ENCODE peak calls at places on chromosomes 1 and 21, in four cellular contexts. One of them, this sample, is unnamed.

GRCh38 chr1:73463848-73464247 is 734.1 kb downstream of the LRRIQ3 start:
- DNase-seq in A549: no peak
- DNase-seq in uterus: no peak
- DNase-seq in testis: no peak
- DNase-seq in this sample: no peak

GRCh38 chr1:172325562-172325961 is 94.9 kb upstream of the C1orf105 start:
- DNase-seq in A549: peak
- DNase-seq in uterus: no peak
- DNase-seq in testis: no peak
- DNase-seq in this sample: no peak

GRCh38 chr1:34009340-34009975 is 145.6 kb downstream of the HMGB4 start:
- DNase-seq in A549: no peak
- DNase-seq in uterus: no peak
- DNase-seq in testis: no peak
- DNase-seq in this sample: no peak

GRCh38 chr1:59673575-59674467 is 140.9 kb upstream of the HOOK1 start:
- DNase-seq in A549: no peak
- DNase-seq in uterus: peak
- DNase-seq in testis: no peak
- DNase-seq in this sample: no peak

GRCh38 chr1:22325531-22326371 is 125.9 kb upstream of the ZBTB40 start:
- DNase-seq in A549: no peak
- DNase-seq in uterus: peak
- DNase-seq in testis: no peak
- DNase-seq in this sample: no peak

GRCh38 chr1:107546571-107546970 is 405.7 kb downstream of the NTNG1 start:
- DNase-seq in A549: no peak
- DNase-seq in uterus: no peak
- DNase-seq in testis: no peak
- DNase-seq in this sample: no peak

GRCh38 chr1:193658711-193659110 is 472.3 kb upstream of the B3GALT2 start:
- DNase-seq in A549: no peak
- DNase-seq in uterus: no peak
- DNase-seq in testis: no peak
- DNase-seq in this sample: no peak

GRCh38 chr1:169906938-169907337 is 13.2 kb upstream of the SCYL3 start:
- DNase-seq in A549: no peak
- DNase-seq in uterus: no peak
- DNase-seq in testis: no peak
- DNase-seq in this sample: no peak

GRCh38 chr21:46124926-46125845 is 27.3 kb downstream of the COL6A2 start:
- DNase-seq in A549: no peak
- DNase-seq in uterus: peak
- DNase-seq in testis: peak
- DNase-seq in this sample: peak

GRCh38 chr1:1959459-1959839 is 40.4 kb upstream of the TMEM52 start:
- DNase-seq in A549: no peak
- DNase-seq in uterus: no peak
- DNase-seq in testis: no peak
- DNase-seq in this sample: no peak
- H3K4me3 ChIP-seq in A549: peak
- H3K4me3 ChIP-seq in uterus: no peak
- H3K4me3 ChIP-seq in testis: no peak
- H3K4me3 ChIP-seq in this sample: no peak

GRCh38 chr1:202014915-202015676 is 4.7 kb downstream of the ELF3 start:
- DNase-seq in A549: no peak
- DNase-seq in uterus: no peak
- DNase-seq in testis: no peak
- DNase-seq in this sample: no peak
- TF ChIP-seq POLR2A in A549: no peak
- TF ChIP-seq POLR2A in uterus: no peak
- TF ChIP-seq POLR2A in testis: no peak
- TF ChIP-seq POLR2A in this sample: no peak

DNA sequence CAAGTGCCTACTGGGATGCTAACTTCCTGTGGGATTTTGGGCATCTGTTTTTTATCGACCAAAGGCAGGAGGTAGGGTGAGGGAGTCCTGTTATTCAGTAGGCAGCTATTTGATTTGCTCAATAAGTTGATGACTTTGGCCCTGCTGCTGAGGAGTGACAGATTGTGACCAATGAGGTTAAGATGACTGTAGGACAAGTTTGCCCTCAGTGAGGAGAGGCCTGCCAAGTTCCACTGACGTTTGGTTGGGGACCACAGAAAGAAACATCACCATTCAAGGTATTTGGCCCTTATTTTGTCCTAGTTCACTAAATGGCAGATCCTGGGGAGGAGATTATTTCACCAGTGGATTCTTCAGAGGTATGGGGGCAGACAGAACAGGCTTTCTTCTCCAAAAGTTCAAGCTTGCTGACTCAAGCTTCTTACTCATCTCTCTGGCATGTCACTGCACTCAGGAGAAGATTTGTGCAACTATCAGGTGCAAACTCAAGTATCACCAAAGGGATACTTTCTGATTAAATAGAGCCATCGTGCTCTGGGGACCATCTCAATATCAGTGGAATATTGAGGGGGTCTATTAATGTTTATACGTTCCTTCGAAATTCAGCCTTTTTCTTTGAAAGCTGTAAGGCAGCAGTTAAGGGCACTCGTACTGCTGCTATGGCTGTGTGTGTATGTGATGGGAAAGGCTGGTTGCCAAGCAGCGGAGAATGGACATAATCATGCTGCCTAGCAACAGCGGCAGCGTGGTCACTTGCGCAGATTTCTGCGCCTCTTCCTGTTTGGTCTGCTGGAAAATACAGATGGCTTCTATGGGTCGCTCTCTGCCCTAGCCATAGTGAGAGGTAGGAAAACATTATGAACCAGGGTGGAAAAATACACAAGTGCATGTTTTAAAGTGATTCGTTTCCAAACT is 78.7 kb downstream of the PBX1 start:
- DNase-seq in A549: peak
- DNase-seq in uterus: peak
- DNase-seq in testis: no peak
- DNase-seq in this sample: peak
- H3K4me3 ChIP-seq in A549: no peak
- H3K4me3 ChIP-seq in uterus: no peak
- H3K4me3 ChIP-seq in testis: no peak
- H3K4me3 ChIP-seq in this sample: no peak

DNA sequence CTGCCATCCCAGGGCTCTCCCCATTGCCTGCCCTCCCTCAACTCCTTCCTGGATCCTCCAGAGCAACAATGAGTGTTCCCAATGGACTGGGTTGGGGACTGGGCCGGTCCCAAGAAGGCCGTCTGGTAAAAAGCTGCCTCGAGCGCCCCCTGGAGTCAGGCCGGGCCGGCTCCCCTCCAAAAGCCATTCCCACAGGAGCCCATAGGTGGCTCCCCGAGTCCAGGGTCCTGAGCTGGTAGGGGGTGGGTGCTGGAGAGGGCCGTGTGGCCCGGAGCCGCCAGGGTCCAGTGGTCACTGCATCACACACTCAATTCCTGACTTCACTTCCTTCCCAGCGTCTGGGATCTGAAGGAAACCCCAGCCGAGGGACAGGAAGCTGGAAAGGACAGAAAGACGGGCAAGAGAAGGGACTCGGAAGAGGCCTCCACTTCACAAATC is 10.7 kb upstream of the ALDH4A1 start:
- DNase-seq in A549: peak
- DNase-seq in uterus: peak
- DNase-seq in testis: peak
- DNase-seq in this sample: peak
- TF ChIP-seq POLR2A in A549: no peak
- TF ChIP-seq POLR2A in uterus: no peak
- TF ChIP-seq POLR2A in testis: no peak
- TF ChIP-seq POLR2A in this sample: no peak

GRCh38 chr1:229570891-229571516 is 12.5 kb upstream of the ABCB10 start:
- DNase-seq in A549: no peak
- DNase-seq in uterus: no peak
- DNase-seq in testis: no peak
- DNase-seq in this sample: no peak

GRCh38 chr1:229572286-229572685 is 13.8 kb upstream of the ABCB10 start:
- DNase-seq in A549: no peak
- DNase-seq in uterus: no peak
- DNase-seq in testis: no peak
- DNase-seq in this sample: no peak

GRCh38 chr1:229579101-229579651 is 20.7 kb upstream of the ABCB10 start:
- DNase-seq in A549: no peak
- DNase-seq in uterus: no peak
- DNase-seq in testis: peak
- DNase-seq in this sample: peak

GRCh38 chr1:229578168-229579100 is 19.9 kb upstream of the ABCB10 start:
- DNase-seq in A549: no peak
- DNase-seq in uterus: no peak
- DNase-seq in testis: no peak
- DNase-seq in this sample: no peak

DNA sequence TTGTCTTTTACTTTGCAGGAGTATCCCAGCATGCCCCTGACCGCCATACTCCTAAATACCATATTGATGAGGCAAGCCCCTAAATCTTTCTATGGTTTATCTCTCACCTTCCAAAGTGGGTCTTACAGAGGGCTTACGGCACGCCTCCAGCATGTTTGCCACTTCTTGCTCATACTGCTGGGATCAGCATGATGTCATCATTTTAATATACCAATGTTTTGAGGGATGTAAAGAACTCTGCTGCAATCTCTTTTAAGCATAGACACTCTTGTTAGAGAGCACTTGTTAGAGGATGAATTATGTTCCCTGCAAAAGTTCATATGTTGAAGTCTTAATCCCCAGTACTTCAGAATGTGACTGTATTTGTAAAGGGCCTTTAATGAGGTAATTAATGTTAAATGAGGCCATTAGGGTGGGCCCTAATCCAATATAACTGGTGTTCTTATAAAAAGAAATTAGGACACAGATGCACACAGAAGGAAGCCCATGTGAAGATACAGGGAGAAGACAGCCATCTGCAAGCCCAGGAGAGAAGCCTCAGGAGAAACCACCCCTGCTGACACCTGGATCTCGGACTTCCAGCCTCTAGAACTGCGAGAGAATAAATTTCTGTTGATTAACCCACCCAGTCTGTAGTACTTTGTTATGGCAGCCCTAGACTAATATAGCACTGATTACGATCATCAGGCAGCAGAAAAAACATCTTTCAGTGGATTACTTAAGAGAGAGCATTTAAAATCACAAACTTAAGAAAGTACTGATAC is 16.4 kb upstream of the ABCB10 start:
- DNase-seq in A549: no peak
- DNase-seq in uterus: no peak
- DNase-seq in testis: no peak
- DNase-seq in this sample: no peak
- H3K4me3 ChIP-seq in A549: no peak
- H3K4me3 ChIP-seq in uterus: no peak
- H3K4me3 ChIP-seq in testis: no peak
- H3K4me3 ChIP-seq in this sample: no peak

GRCh38 chr1:65197636-65198035 is 49.6 kb downstream of the AK4 start:
- DNase-seq in A549: no peak
- DNase-seq in uterus: no peak
- DNase-seq in testis: no peak
- DNase-seq in this sample: no peak
- TF ChIP-seq POLR2A in A549: no peak
- TF ChIP-seq POLR2A in uterus: no peak
- TF ChIP-seq POLR2A in testis: no peak
- TF ChIP-seq POLR2A in this sample: no peak

DNA sequence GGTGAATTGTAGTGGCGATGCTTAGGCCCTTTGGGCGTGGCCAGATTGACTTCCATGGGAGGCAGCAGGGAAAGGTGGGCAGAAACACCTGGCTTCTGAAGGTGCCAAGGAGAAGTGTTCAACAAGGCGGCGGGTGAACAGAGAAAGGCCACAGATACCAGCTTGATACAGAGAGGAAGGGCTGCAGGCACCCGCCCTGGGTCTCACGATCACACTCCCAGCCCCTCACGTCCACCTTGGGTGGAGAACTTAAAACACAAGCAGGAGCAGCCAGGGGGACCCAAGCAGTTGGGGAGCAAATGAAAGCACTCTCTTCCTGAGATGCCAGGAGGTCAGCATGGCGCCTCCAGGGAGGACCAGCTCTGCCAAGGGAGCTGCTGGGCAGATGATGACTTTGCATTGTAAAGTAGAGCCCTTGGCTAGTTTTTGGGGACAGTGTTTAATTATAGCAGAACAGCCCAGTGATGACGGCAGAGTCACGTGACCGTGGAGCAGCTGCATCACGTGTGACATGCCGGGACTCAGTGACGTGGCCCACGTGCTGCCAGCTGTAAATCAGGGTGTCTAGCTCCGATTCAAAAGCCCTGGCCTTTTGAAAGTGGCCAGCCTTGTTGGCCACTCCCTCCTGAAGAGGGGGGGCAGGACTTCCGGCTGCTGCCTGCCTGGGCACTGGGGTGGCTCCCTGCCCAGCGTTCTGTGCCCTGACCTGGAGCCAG is 19.0 kb downstream of the SLC37A1 start:
- DNase-seq in A549: no peak
- DNase-seq in uterus: peak
- DNase-seq in testis: peak
- DNase-seq in this sample: peak
- H3K4me3 ChIP-seq in A549: no peak
- H3K4me3 ChIP-seq in uterus: no peak
- H3K4me3 ChIP-seq in testis: no peak
- H3K4me3 ChIP-seq in this sample: no peak

DNA sequence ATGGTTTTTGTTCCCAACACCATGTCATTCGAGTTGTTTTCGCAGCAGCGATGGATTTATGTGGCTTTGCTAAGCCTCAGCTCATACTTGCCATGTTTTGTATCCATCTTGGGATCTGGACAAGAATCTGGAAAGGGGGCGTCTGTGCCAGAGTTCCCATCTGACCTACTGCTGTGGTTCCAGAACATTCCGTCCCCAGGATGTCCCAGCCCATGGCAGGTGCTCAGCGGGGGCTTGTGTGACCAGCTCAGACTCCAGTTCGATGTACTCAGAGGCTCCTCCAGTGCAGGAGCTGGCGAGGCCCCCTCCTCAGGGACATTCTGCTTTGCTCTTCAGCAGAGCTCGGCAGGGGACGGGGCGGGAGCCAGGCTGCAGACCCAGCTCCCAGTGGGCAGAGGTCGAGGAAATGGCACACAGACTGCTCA is 24.0 kb upstream of the ADARB1 start:
- DNase-seq in A549: no peak
- DNase-seq in uterus: no peak
- DNase-seq in testis: no peak
- DNase-seq in this sample: no peak
- TF ChIP-seq POLR2A in A549: no peak
- TF ChIP-seq POLR2A in uterus: no peak
- TF ChIP-seq POLR2A in testis: no peak
- TF ChIP-seq POLR2A in this sample: no peak

DNA sequence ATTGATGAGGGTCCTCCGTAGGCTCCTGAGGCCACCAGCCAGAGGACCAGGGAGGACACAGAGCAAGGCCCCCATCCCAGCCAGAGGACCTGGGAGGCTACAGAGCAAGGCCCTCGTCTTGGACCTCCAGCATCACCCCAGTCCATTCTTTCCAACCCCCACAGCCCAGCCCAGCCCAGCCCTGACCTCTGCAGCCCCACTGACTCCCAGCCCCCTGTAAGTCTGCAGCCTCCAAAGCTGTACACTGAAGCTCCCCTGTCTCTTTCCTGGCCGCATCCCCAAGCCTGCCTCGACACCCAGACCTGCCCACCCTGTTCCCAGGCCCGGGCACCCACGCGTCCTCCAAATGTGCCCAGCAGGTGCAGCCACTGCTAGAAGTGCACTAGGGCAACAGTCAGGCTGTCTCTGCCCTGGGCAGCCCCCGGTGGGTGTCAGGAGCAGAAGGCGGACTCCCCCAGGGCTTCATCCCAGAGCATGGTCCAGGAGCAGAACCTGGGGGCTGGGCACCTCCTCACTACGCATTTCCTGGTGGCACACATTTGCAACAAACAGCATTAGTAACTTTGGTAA is 2.1 kb downstream of the DVL1 start:
- DNase-seq in A549: no peak
- DNase-seq in uterus: no peak
- DNase-seq in testis: no peak
- DNase-seq in this sample: no peak
- H3K4me3 ChIP-seq in A549: peak
- H3K4me3 ChIP-seq in uterus: no peak
- H3K4me3 ChIP-seq in testis: no peak
- H3K4me3 ChIP-seq in this sample: peak

This sample was measured in heart left ventricle.